ENCODE peak calls at places on chromosome 16, in seven cellular contexts. Y is coronary artery, H is OCI-LY7, I is SK-N-SH, J is progenitor cell of endocrine pancreas, E is cardiac fibroblast, C is fibroblast of lung. S is an unnamed sample.

GRCh38 chr16:31365131-31365865 is 10.3 kb downstream of the ITGAX start:
- DNase-seq in C (no peak), Y (no peak), H (no peak), E (no peak), J (no peak), I (no peak), S (no peak)

GRCh38 chr16:57818377-57819055 is 16.2 kb upstream of the KIFC3 start:
- DNase-seq in C (no peak), Y (no peak), E (no peak), I (no peak), H (no peak), J (no peak), S (no peak)

GRCh38 chr16:84277244-84277823 is 17.3 kb upstream of the WFDC1 start:
- DNase-seq in J (peak), C (peak), I (peak), Y (no peak), E (peak), H (peak), S (peak)

GRCh38 chr16:12735805-12736204 is 67.9 kb downstream of the CPPED1 start:
- DNase-seq in C (no peak), I (no peak), Y (no peak), E (no peak), H (no peak), J (no peak), S (no peak)

GRCh38 chr16:50559342-50559741 is 11.1 kb downstream of the NKD1 start:
- DNase-seq in E (no peak), J (no peak), Y (no peak), I (no peak), C (no peak), H (no peak), S (no peak)

GRCh38 chr16:27945233-27945975 is 118.1 kb downstream of the GSG1L start:
- DNase-seq in I (peak), H (no peak), J (no peak), C (no peak), E (no peak), Y (no peak), S (peak)

GRCh38 chr16:49491736-49492089 is 118.1 kb downstream of the C16orf78 start:
- DNase-seq in J (no peak), Y (no peak), H (no peak), C (no peak), E (no peak), I (no peak), S (peak)

GRCh38 chr16:73326770-73327470 is 279.0 kb upstream of the ZFHX3 start:
- DNase-seq in J (no peak), C (no peak), Y (no peak), H (no peak), E (no peak), I (no peak), S (no peak)

GRCh38 chr16:74832228-74832627 is 57.6 kb upstream of the FA2H start:
- DNase-seq in E (no peak), C (no peak), Y (no peak), I (no peak), H (no peak), J (no peak), S (no peak)

GRCh38 chr16:21638573-21638975 is 13.8 kb downstream of the IGSF6 start:
- DNase-seq in E (peak), I (no peak), J (no peak), H (no peak), Y (no peak), C (no peak), S (no peak)

GRCh38 chr16:62657116-62657515 is 620.9 kb upstream of the CDH8 start:
- DNase-seq in C (no peak), J (no peak), Y (no peak), E (no peak), I (no peak), H (no peak), S (no peak)

GRCh38 chr16:89958068-89958467 is 9.5 kb downstream of the DEF8 start:
- DNase-seq in E (peak), I (peak), J (no peak), Y (no peak), H (peak), C (peak), S (peak)

GRCh38 chr16:50881331-50881830 is 139.5 kb downstream of the CYLD start:
- DNase-seq in J (no peak), I (no peak), H (no peak), E (no peak), C (no peak), Y (no peak), S (no peak)

GRCh38 chr16:30903596-30903995 is 7.2 kb downstream of the CTF1 start:
- DNase-seq in E (peak), J (no peak), Y (no peak), H (peak), C (no peak), I (peak), S (no peak)

GRCh38 chr16:85304337-85304736 is 192.1 kb upstream of the CIBAR2 start:
- DNase-seq in H (peak), C (no peak), Y (no peak), E (no peak), J (no peak), I (no peak), S (no peak)

GRCh38 chr16:13093676-13094075 is 192.3 kb downstream of the SHISA9 start:
- DNase-seq in I (no peak), H (no peak), J (no peak), E (no peak), Y (no peak), C (no peak), S (no peak)

GRCh38 chr16:85626191-85626951 is 13.2 kb downstream of the GSE1 start:
- DNase-seq in I (peak), C (no peak), J (no peak), H (no peak), E (no peak), Y (no peak), S (peak)

GRCh38 chr16:88732172-88732960 is 26.1 kb downstream of the CTU2 start:
- DNase-seq in Y (no peak), H (no peak), I (peak), E (no peak), J (no peak), C (no peak), S (no peak)

GRCh38 chr16:12646490-12647274 is 157.0 kb downstream of the CPPED1 start:
- DNase-seq in E (peak), Y (no peak), C (no peak), J (no peak), H (no peak), I (peak), S (no peak)

GRCh38 chr16:62035115-62036092 is 834 bp downstream of the CDH8 start:
- DNase-seq in I (peak), E (no peak), J (peak), Y (no peak), H (no peak), C (no peak), S (peak)

GRCh38 chr16:46858151-46858550 is 26.0 kb upstream of the GPT2 start:
- DNase-seq in I (no peak), H (no peak), Y (no peak), C (no peak), J (no peak), E (no peak), S (no peak)

GRCh38 chr16:46854846-46855245 is 23.9 kb upstream of the C16orf87 start:
- DNase-seq in H (no peak), E (no peak), J (no peak), Y (no peak), C (no peak), I (no peak), S (no peak)

GRCh38 chr16:46859719-46860152 is 24.4 kb upstream of the GPT2 start:
- DNase-seq in J (no peak), Y (no peak), I (no peak), E (peak), H (no peak), C (peak), S (no peak)

GRCh38 chr16:46855389-46855788 is 24.4 kb upstream of the C16orf87 start:
- DNase-seq in C (no peak), Y (no peak), I (no peak), E (no peak), J (no peak), H (no peak), S (no peak)

GRCh38 chr16:46857261-46857962 is 26.4 kb upstream of the C16orf87 start:
- DNase-seq in Y (no peak), J (no peak), H (peak), C (peak), I (peak), E (peak), S (peak)
- TF ChIP-seq CTCF in Y (no peak), J (peak), H (peak), C (peak), I (peak), E (peak), S (peak)

DNA sequence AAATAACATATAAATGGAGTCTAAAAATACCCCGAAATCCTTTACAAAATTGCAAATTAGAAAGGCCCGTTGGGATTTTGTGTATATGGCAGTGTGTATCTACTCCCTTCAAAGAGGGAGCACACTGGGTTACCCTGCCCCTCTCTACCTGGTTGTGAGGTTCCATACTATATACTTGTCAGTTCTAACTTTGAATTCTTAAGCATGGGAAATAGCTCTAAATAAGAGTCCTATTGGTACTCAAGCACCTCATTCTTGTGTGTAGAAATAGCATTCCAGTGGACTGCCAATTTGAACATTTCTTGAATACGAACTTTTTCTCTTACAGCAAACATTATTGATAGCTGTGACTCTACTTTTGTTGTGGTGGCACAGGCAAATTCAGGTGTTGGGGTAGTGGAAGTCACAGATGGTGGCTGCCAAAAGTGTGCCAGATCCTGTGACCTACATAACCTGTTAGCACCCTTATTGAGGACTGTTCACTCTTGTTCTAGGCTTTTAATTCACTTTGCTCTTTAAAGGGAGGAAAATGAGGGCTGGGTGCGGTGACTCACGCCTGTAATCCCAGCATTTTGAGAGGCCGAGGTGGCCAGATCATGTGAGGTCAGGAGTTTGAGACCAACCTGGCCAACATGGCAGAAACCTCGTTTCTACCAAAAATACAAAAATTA is 16.1 kb downstream of the ESRP2 start:
- DNase-seq in Y (no peak), C (no peak), J (no peak), E (no peak), H (no peak), I (no peak), S (no peak)
- TF ChIP-seq CTCF in Y (no peak), C (no peak), J (no peak), E (no peak), H (no peak), I (no peak), S (no peak)

GRCh38 chr16:78189121-78189520 is 89.7 kb downstream of the WWOX start:
- DNase-seq in C (no peak), J (no peak), E (no peak), Y (no peak), H (peak), I (no peak), S (no peak)
- TF ChIP-seq CTCF in C (no peak), J (no peak), E (no peak), Y (no peak), H (no peak), I (no peak), S (no peak)

GRCh38 chr16:685967-686366 is 1.8 kb upstream of the JMJD8 start:
- DNase-seq in J (no peak), I (peak), Y (no peak), H (no peak), E (peak), C (peak), S (peak)
- TF ChIP-seq CTCF in J (peak), I (peak), Y (no peak), H (peak), E (peak), C (peak), S (peak)

DNA sequence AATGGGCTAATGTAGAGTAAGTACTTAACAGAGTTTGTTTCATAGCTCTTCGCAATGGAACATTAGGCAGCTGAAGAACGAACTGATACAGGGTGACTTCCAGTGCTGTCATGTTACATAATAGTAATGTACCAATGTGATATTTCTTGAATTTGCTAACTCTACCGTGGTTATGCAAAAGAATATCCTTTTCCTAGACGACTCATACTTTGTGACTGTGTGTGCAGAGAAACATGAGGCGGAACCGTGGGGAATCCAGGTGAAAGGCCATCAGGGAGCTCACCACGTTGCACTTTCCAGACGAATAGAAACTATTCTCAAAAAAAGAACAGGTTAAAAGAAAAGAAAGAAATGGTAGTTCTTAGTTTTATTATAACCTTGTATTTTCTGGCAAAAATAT is 13.2 kb downstream of the NOB1 start:
- DNase-seq in Y (no peak), J (no peak), C (peak), E (peak), I (no peak), H (no peak), S (no peak)
- TF ChIP-seq CTCF in Y (no peak), J (no peak), C (no peak), E (no peak), I (no peak), H (no peak), S (no peak)

DNA sequence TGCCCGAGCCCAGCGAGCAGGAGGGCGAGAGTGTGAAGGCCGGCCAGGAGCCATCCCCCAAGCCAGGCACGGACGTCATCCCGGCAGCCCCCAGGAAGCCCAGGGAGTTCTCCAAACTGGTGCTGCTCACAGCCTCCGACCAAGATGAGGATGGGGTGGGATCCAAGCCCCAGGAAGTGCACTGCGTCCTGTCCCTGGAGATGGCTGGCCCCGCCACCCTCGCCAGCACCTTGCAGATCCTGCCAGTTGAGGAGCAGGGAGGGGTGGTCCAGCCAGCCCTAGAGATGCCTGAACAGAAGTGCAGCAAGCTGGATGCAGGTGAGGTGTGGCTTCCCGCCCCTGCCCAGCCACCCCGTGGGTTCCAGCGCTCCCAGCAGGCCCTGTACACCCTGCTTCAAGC is 18.0 kb downstream of the FLYWCH1 start:
- DNase-seq in Y (no peak), H (no peak), I (no peak), E (no peak), J (no peak), C (no peak), S (no peak)
- TF ChIP-seq CTCF in Y (no peak), H (no peak), I (no peak), E (no peak), J (no peak), C (no peak), S (no peak)

GRCh38 chr16:8549843-8550412 is 40.4 kb downstream of the TMEM114 start:
- DNase-seq in E (no peak), Y (no peak), H (no peak), C (no peak), I (no peak), J (no peak), S (no peak)
- TF ChIP-seq CTCF in E (no peak), Y (no peak), H (no peak), C (no peak), I (no peak), J (no peak), S (no peak)

DNA sequence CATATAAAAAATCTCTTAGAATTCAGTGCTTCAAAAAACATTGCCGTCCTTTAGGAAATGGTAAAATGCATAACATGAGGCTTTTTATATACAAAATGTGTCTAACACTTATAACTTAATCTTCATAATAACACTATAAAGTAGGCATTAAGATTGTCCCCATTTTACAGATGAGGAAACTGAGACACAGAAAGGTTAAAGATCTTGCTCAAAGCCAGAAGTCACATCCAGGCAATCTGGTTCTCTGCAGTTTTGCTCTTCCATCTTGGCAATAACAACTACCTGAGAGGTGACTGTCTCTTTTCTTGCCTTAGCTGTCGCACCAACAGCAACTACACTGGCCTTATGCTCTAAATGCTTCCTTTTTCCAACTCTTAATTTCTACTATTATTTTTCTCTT is 24.5 kb downstream of the AP1G1 start:
- DNase-seq in C (no peak), E (no peak), Y (no peak), H (no peak), J (no peak), I (no peak), S (no peak)
- TF ChIP-seq CTCF in C (no peak), E (no peak), Y (no peak), H (no peak), J (no peak), I (no peak), S (no peak)

GRCh38 chr16:9258423-9259051 is 167.1 kb downstream of the HAPSTR1 start:
- DNase-seq in J (peak), E (peak), C (peak), I (peak), H (peak), Y (no peak), S (peak)
- TF ChIP-seq CTCF in J (peak), E (peak), C (peak), I (peak), H (peak), Y (peak), S (peak)

GRCh38 chr16:5604770-5605169 is 507.2 kb upstream of the EEF2KMT start:
- DNase-seq in J (no peak), C (no peak), E (no peak), I (peak), Y (no peak), H (peak), S (no peak)
- TF ChIP-seq CTCF in J (peak), C (no peak), E (no peak), I (no peak), Y (no peak), H (no peak), S (peak)

S was measured in glutamatergic neuron.